ENCODE peak calls at places on chromosomes 13 and 19, in five cellular contexts. Y is A549, E is H1, V is HepG2, B is GM12878. X is an unnamed sample.

GRCh38 chr19:46471778-46472543 is 598 bp upstream of the PNMA8A start:
- DNase-seq in E (no peak), V (no peak), B (no peak), Y (no peak), X (peak; percentile 29)

GRCh38 chr13:23984541-23984940 is 87.2 kb upstream of the C1QTNF9B start:
- DNase-seq in V (no peak), B (no peak), E (no peak), Y (no peak), X (no peak)

GRCh38 chr19:4524808-4525562 is 6.7 kb upstream of the PLIN4 start:
- DNase-seq in B (no peak), E (no peak), V (no peak), Y (peak; percentile 63), X (peak; percentile 65)

GRCh38 chr19:38734426-38735256 is 9.6 kb downstream of the CAPN12 start:
- DNase-seq in E (no peak), Y (peak; percentile 67), B (peak; percentile 25), V (no peak), X (peak; percentile 29)

GRCh38 chr19:56393119-56394012 is at the start of gene ZNF582:
- DNase-seq in E (peak; percentile 82), B (peak; percentile 65), Y (peak; percentile 90), V (peak; percentile 80), X (peak; percentile 89)

GRCh38 chr13:31038834-31039552 is 106.5 kb downstream of the TEX26 start:
- DNase-seq in B (peak; percentile 84), V (no peak), Y (no peak), E (no peak), X (no peak)

GRCh38 chr13:110593430-110594130 is 21.8 kb upstream of the NAXD start:
- DNase-seq in V (peak; percentile 65), Y (peak; percentile 49), E (no peak), B (no peak), X (peak; percentile 61)

GRCh38 chr19:23766951-23767350 is 8.3 kb upstream of the ZNF681 start:
- DNase-seq in Y (no peak), E (no peak), B (no peak), V (no peak), X (no peak)

GRCh38 chr13:87129602-87130300 is 541.4 kb upstream of the SLITRK5 start:
- DNase-seq in V (no peak), Y (no peak), E (no peak), B (no peak), X (no peak)

GRCh38 chr13:27404680-27405079 is 19.7 kb upstream of the GTF3A start:
- DNase-seq in B (no peak), E (no peak), Y (no peak), V (no peak), X (no peak)

GRCh38 chr19:10817291-10818038 is 18.5 kb downstream of the TMED1 start:
- DNase-seq in B (no peak), Y (no peak), V (no peak), E (no peak), X (no peak)

GRCh38 chr19:39449116-39449797 is 3.9 kb downstream of the SUPT5H start:
- DNase-seq in V (no peak), E (no peak), Y (no peak), B (no peak), X (no peak)

GRCh38 chr19:13834308-13834790 is 39.1 kb downstream of the ZSWIM4 start:
- DNase-seq in V (no peak), E (no peak), Y (peak; percentile 55), B (no peak), X (no peak)

GRCh38 chr19:45355402-45355801 is 14.9 kb downstream of the KLC3 start:
- DNase-seq in E (no peak), V (no peak), B (no peak), Y (no peak), X (no peak)

GRCh38 chr13:105462981-105463380 is 1072.5 kb downstream of the EFNB2 start:
- DNase-seq in E (no peak), V (no peak), B (no peak), Y (no peak), X (no peak)

GRCh38 chr19:7888145-7888825 is at the start of gene LRRC8E:
- DNase-seq in E (no peak), Y (peak; percentile 62), B (no peak), V (peak; percentile 59), X (peak; percentile 90)

GRCh38 chr13:41289463-41289881 is 21.6 kb upstream of the NAA16 start:
- DNase-seq in E (no peak), Y (no peak), V (peak; percentile 97), B (no peak), X (no peak)

GRCh38 chr19:3575260-3575741 is 2.6 kb downstream of the HMG20B start:
- DNase-seq in Y (no peak), E (no peak), V (peak; percentile 55), B (no peak), X (no peak)

GRCh38 chr19:18440421-18440877 is 2.5 kb upstream of the ISYNA1 start:
- DNase-seq in Y (no peak), B (no peak), E (no peak), V (peak; percentile 57), X (no peak)

GRCh38 chr13:114235697-114236096 is 1.0 kb downstream of the CDC16 start:
- DNase-seq in V (peak; percentile 5), B (no peak), Y (no peak), E (no peak), X (no peak)

GRCh38 chr19:38224014-38224862 is at the start of gene DPF1:
- DNase-seq in Y (peak; percentile 100), V (peak; percentile 78), E (no peak), B (peak; percentile 17), X (peak; percentile 96)

GRCh38 chr13:112952759-112953541 is 16.1 kb upstream of the MCF2L start:
- DNase-seq in V (peak; percentile 73), E (no peak), Y (no peak), B (no peak), X (no peak)

GRCh38 chr19:55301459-55302331 is 17.9 kb downstream of the BRSK1 start:
- DNase-seq in E (peak; percentile 73), Y (peak; percentile 100), V (peak; percentile 68), B (peak; percentile 59), X (peak; percentile 99)

GRCh38 chr19:41551212-41551610 is 24.8 kb upstream of the CEACAM21 start:
- DNase-seq in E (no peak), B (no peak), V (no peak), Y (no peak), X (no peak)

GRCh38 chr13:81671103-81671502 is 1330.2 kb upstream of the SPRY2 start:
- DNase-seq in Y (no peak), V (no peak), E (no peak), B (no peak), X (no peak)

GRCh38 chr19:51150627-51151026 is 8.5 kb downstream of the SIGLEC7 start:
- DNase-seq in V (no peak), B (no peak), E (no peak), Y (no peak), X (no peak)

GRCh38 chr19:30063184-30064020 is 121.4 kb downstream of the URI1 start:
- DNase-seq in B (no peak), E (no peak), V (no peak), Y (no peak), X (no peak)

GRCh38 chr13:30928971-30929370 is 3.5 kb upstream of the TEX26 start:
- DNase-seq in V (no peak), E (no peak), B (no peak), Y (no peak), X (no peak)

GRCh38 chr19:42553292-42554045 is 25.2 kb upstream of the CEACAM1 start:
- DNase-seq in B (no peak), Y (no peak), V (peak; percentile 40), E (no peak), X (no peak)
- TF ChIP-seq HDAC2 in B (no peak), Y (no peak), V (no peak), E (no peak), X (no peak)

GRCh38 chr13:40172878-40173277 is 493.6 kb downstream of the FOXO1 start:
- DNase-seq in B (no peak), E (no peak), V (no peak), Y (no peak), X (no peak)

GRCh38 chr13:40170982-40171381 is 495.5 kb downstream of the FOXO1 start:
- DNase-seq in E (no peak), B (no peak), V (no peak), Y (no peak), X (no peak)

GRCh38 chr13:40170091-40170490 is 496.4 kb downstream of the FOXO1 start:
- DNase-seq in E (no peak), Y (no peak), V (no peak), B (no peak), X (no peak)

GRCh38 chr13:40171566-40171965 is 494.9 kb downstream of the FOXO1 start:
- DNase-seq in E (no peak), V (no peak), Y (no peak), B (no peak), X (no peak)

DNA sequence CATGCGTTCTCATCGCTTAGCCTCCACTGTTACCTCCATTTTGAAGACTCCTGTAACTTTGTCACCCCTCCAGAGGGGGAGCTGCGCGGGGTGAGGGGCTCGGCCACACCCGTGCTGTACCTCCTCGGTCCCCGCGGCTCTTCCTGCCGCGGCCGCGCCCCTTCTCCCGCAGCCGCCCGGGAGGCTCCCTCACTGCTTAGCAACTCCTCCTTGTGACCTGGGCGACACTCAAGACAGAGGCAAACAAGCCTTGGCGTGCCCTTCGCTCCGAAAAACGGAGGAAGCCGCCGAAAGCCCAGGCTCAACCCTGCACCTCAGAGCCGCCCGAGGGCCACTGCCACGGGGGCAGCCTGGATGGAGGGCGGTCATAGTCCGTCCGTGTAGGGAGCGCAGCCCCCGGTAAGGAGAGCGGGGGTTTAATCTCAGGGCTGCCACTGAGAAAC is 494.3 kb downstream of the FOXO1 start:
- DNase-seq in B (no peak), Y (no peak), E (peak; percentile 19), V (no peak), X (no peak)
- TF ChIP-seq HDAC2 in B (no peak), Y (no peak), E (no peak), V (no peak), X (no peak)

DNA sequence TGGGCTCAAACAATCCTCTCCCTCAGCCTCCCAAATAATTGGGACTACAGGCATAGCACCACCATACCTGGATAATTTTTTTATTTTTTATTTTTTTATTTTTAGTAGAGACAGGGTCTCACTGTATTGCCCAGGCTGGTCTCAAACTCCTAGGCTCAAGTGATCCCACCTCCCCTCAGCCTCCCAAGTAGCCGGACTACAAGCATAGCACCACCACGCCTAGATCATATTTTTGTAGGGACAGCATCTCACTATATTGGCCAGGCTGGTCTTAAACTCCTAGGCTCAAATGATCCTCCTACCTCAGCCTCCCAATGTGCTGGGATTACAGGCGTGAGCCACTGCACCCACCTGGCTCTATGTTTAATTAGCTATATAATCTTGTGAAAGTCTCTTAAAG is 114.2 kb downstream of the TRPC4 start:
- DNase-seq in B (no peak), Y (no peak), V (no peak), E (no peak), X (no peak)
- TF ChIP-seq HDAC2 in B (no peak), Y (no peak), V (no peak), E (no peak), X (no peak)

GRCh38 chr13:49627831-49628652 is at the start of gene ARL11:
- DNase-seq in B (peak; percentile 39), Y (no peak), V (no peak), E (peak; percentile 73), X (peak; percentile 60)
- TF ChIP-seq HDAC2 in B (no peak), Y (no peak), V (no peak), E (no peak), X (no peak)

X was measured in K562.